ENCODE peak calls at places on chromosomes 7 and 10, in four cellular contexts. B is CD4-positive, alpha-beta memory T cell; W is PC-9; R is A549. Q is an unnamed sample. For H3K4me1, the result is how much of the 10 kb centered on the place peaks cover.

GRCh38 chr7:87628780-87629569 is 777 bp downstream of the RUNDC3B start:
- DNase-seq in W (no peak), B (peak), R (no peak), Q (peak)

GRCh38 chr10:7932301-7933036 is 114.2 kb downstream of the TAF3 start:
- DNase-seq in W (no peak), R (no peak), B (no peak), Q (no peak)

GRCh38 chr7:28107960-28108359 is 72.6 kb downstream of the JAZF1 start:
- DNase-seq in R (no peak), W (peak), B (no peak), Q (no peak)

GRCh38 chr7:25014735-25015134 is 34.8 kb upstream of the OSBPL3 start:
- DNase-seq in R (no peak), W (no peak), B (no peak), Q (no peak)

GRCh38 chr10:70575874-70576802 is 26.4 kb downstream of the PRF1 start:
- DNase-seq in B (peak), W (peak), R (no peak), Q (peak)

GRCh38 chr10:13349776-13350274 is 1.7 kb upstream of the SEPHS1 start:
- DNase-seq in B (peak), W (peak), R (no peak), Q (peak)

GRCh38 chr7:19392246-19392645 is 247.0 kb upstream of the FERD3L start:
- DNase-seq in W (no peak), B (no peak), R (no peak), Q (no peak)

GRCh38 chr10:113088194-113088593 is 138.1 kb downstream of the TCF7L2 start:
- DNase-seq in R (no peak), W (no peak), B (no peak), Q (no peak)

GRCh38 chr7:29199776-29200175 is 5.2 kb downstream of the CHN2 start:
- DNase-seq in W (no peak), R (no peak), B (no peak), Q (no peak)

GRCh38 chr7:113128028-113128427 is 9.7 kb upstream of the SMIM30 start:
- DNase-seq in R (no peak), B (no peak), W (no peak), Q (no peak)

GRCh38 chr7:75879771-75880184 is 944 bp downstream of the RHBDD2 start:
- DNase-seq in B (peak), W (no peak), R (no peak), Q (peak)

GRCh38 chr7:5525271-5526189 is 101.9 kb upstream of the TNRC18 start:
- DNase-seq in W (peak), R (no peak), B (peak), Q (peak)

GRCh38 chr10:93006435-93007039 is 54.1 kb upstream of the CYP26C1 start:
- DNase-seq in B (no peak), R (peak), W (peak), Q (peak)

GRCh38 chr7:22720791-22721786 is 5.9 kb upstream of the IL6 start:
- DNase-seq in R (no peak), W (no peak), B (no peak), Q (no peak)

GRCh38 chr7:36032362-36032818 is 120.7 kb upstream of the EEPD1 start:
- DNase-seq in B (no peak), W (peak), R (no peak), Q (no peak)

GRCh38 chr10:60123172-60123571 is 216.8 kb upstream of the CCDC6 start:
- DNase-seq in B (no peak), W (peak), R (no peak), Q (no peak)

GRCh38 chr10:103911021-103911459 is 6.9 kb downstream of the STN1 start:
- DNase-seq in B (peak), R (no peak), W (no peak), Q (no peak)

GRCh38 chr7:134078991-134079390 is 48.1 kb upstream of the LRGUK start:
- DNase-seq in R (no peak), W (no peak), B (no peak), Q (no peak)

GRCh38 chr7:13986208-13986607 is 3.3 kb downstream of the ETV1 start:
- DNase-seq in R (no peak), W (no peak), B (no peak), Q (peak)

GRCh38 chr7:150903627-150904026 is 51.3 kb downstream of the AOC1 start:
- DNase-seq in B (no peak), R (no peak), W (peak), Q (no peak)

GRCh38 chr10:33749042-33749441 is 414.6 kb upstream of the NRP1 start:
- DNase-seq in R (no peak), B (no peak), W (no peak), Q (no peak)

GRCh38 chr10:35572583-35572982 is 32.6 kb upstream of the GJD4 start:
- DNase-seq in W (no peak), R (no peak), B (no peak), Q (no peak)

GRCh38 chr10:52642208-52642607 is 130.4 kb downstream of the MBL2 start:
- DNase-seq in R (no peak), W (no peak), B (no peak), Q (no peak)

GRCh38 chr7:27873981-27874957 is 134.3 kb downstream of the TAX1BP1 start:
- DNase-seq in R (no peak), W (peak), B (no peak), Q (no peak)

GRCh38 chr7:100884741-100885439 is 4.6 kb downstream of the UFSP1 start:
- DNase-seq in W (no peak), B (peak), R (no peak), Q (no peak)

GRCh38 chr10:104254493-104255243 is at the start of gene GSTO1:
- DNase-seq in R (peak), B (peak), W (peak), Q (peak)

GRCh38 chr10:21456160-21456559 is 69.3 kb downstream of the SKIDA1 start:
- DNase-seq in B (no peak), R (no peak), W (no peak), Q (no peak)

GRCh38 chr7:73778801-73779389 is 8.8 kb upstream of the CLDN3 start:
- DNase-seq in B (no peak), W (no peak), R (no peak), Q (no peak)

GRCh38 chr7:14598978-14599377 is 303.6 kb downstream of the DGKB start:
- DNase-seq in W (no peak), R (no peak), B (no peak), Q (no peak)

GRCh38 chr7:140506788-140507464 is 27.6 kb upstream of the MKRN1 start:
- DNase-seq in W (no peak), B (no peak), R (no peak), Q (peak)

GRCh38 chr7:20183086-20183485 is 34.1 kb downstream of the MACC1 start:
- DNase-seq in R (no peak), B (no peak), W (no peak), Q (peak)

GRCh38 chr7:12154119-12154518 is 57.0 kb upstream of the TMEM106B start:
- DNase-seq in W (no peak), R (no peak), B (no peak), Q (no peak)

GRCh38 chr10:104342941-104343411 is 4.7 kb upstream of the ITPRIP start:
- DNase-seq in W (no peak), B (no peak), R (no peak), Q (peak)

GRCh38 chr7:155377837-155378579 is 79.9 kb upstream of the EN2 start:
- DNase-seq in W (no peak), B (no peak), R (no peak), Q (peak)

GRCh38 chr10:91541481-91541880 is 91.4 kb downstream of the PPP1R3C start:
- DNase-seq in B (no peak), R (no peak), W (no peak), Q (no peak)

GRCh38 chr10:64306888-64307287 is 785.7 kb downstream of the REEP3 start:
- DNase-seq in R (no peak), W (no peak), B (no peak), Q (peak)

GRCh38 chr7:138773817-138774216 is 24.0 kb upstream of the TMEM213 start:
- DNase-seq in W (peak), B (no peak), R (no peak), Q (peak)

GRCh38 chr7:79137942-79138341 is 315.5 kb downstream of the MAGI2 start:
- DNase-seq in B (no peak), R (no peak), W (no peak), Q (no peak)

GRCh38 chr7:93920496-93921189 is 892 bp upstream of the GNG11 start:
- DNase-seq in W (no peak), R (no peak), B (no peak), Q (no peak)

GRCh38 chr10:101030492-101031127 is 319 bp downstream of the PDZD7 start:
- DNase-seq in R (no peak), B (no peak), W (peak), Q (peak)
- H3K4me1 ChIP-seq in R (under half), B (under half), W (under half), Q (under half)

DNA sequence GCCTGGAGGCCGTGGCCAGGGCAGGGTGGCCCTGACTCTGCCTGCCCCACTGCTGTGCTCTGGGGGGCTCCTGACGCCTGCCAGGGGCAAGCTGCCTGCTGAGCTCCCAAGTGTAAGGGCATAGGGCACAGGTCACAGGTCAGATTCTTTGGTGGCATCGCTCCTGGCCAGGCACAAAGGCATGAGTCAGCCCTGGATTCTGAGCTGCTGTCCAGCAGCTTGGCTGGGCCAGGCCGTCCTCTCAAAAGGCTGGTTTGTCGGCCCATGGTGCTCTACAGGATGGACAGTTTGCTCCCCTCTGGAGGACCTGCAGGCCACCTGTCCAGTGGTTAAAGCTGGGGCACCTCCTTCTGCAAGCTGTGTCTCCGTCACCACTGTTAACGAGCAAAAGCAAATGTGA is 2.9 kb downstream of the ADGRA1 start:
- DNase-seq in W (no peak), R (no peak), B (no peak), Q (no peak)
- H3K4me1 ChIP-seq in W (under half), R (under half), B (under half), Q (under half)

GRCh38 chr7:131554880-131555516 is 1.4 kb downstream of the PODXL start:
- DNase-seq in B (no peak), R (no peak), W (no peak), Q (no peak)

GRCh38 chr7:131555565-131556054 is 818 bp downstream of the PODXL start:
- DNase-seq in W (no peak), B (peak), R (no peak), Q (no peak)

GRCh38 chr7:131552053-131552452 is 4.4 kb downstream of the PODXL start:
- DNase-seq in B (no peak), W (no peak), R (no peak), Q (no peak)

GRCh38 chr7:131556055-131556911 is at the start of gene PODXL:
- DNase-seq in W (no peak), R (peak), B (peak), Q (peak)

DNA sequence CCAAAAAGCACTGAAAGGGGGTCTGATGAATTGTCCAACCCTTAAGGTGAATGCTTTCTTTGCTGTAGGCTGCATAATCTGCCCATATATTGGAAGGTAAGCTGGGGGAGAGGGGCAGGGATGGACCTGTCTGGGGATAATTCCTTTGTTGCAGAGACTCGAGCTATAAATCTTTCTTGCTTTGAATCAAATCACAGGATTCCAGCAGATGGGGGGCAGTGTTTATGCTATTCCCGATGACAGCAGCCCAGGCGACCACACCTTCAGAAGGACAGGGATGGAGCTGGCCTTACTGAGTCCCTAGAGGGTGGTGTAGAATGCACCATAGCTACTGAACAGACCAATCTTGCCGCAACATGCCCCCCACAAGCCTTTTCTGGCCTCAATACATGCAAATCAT is 2.5 kb downstream of the PODXL start:
- DNase-seq in B (no peak), W (no peak), R (no peak), Q (no peak)
- H3K4me1 ChIP-seq in B (under half), W (under half), R (under half), Q (under half)

GRCh38 chr10:84216834-84217233 is 8.5 kb downstream of the LRIT2 start:
- DNase-seq in W (no peak), B (no peak), R (no peak), Q (no peak)
- H3K4me1 ChIP-seq in W (under half), B (under half), R (under half), Q (under half)

DNA sequence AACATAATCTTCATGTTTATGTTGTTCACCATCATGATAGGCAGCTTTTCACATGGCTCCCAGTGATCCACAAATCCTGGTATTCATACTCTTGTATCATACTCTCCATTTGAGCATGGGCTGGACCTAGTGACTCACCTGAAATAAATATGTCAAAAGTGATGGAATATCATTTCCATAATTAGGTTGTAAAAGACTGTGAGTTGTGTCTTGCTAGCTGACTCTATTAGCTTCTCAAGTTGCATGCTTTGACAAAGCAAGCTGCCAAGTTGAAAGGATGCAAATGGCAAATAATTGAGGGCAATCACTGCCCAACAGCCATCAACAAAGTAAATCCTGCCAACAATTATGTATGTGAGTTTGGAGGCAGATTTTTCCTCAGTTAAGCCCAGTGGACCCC is 300.4 kb downstream of the AHR start:
- DNase-seq in W (peak), B (no peak), R (no peak), Q (no peak)
- H3K4me1 ChIP-seq in W (under half), B (under half), R (under half), Q (under half)